ENCODE peak calls at places on chromosomes 7 and 10, in six cellular contexts. V, U, X, B, D and M are unnamed samples.

GRCh38 chr10:45181483-45181882 is 133.9 kb downstream of the OR13A1 start:
- DNase-seq in V (no peak), U (peak; percentile 42), X (no peak), B (peak; percentile 11), D (no peak), M (no peak)

GRCh38 chr7:26658080-26658697 is 206.2 kb downstream of the SKAP2 start:
- DNase-seq in V (no peak), U (no peak), X (no peak), B (no peak), D (no peak), M (no peak)

GRCh38 chr10:125911990-125912389 is 15.6 kb downstream of the FANK1 start:
- DNase-seq in V (no peak), U (no peak), X (no peak), B (no peak), D (no peak), M (no peak)

GRCh38 chr7:75611557-75612178 is 119.5 kb downstream of the SPDYE5 start:
- DNase-seq in V (no peak), U (peak; percentile 73), X (no peak), B (peak; percentile 86), D (no peak), M (no peak)

GRCh38 chr7:28724563-28724962 is 233.6 kb downstream of the TRIL start:
- DNase-seq in V (no peak), U (no peak), X (no peak), B (no peak), D (no peak), M (no peak)

GRCh38 chr10:63266337-63267327 is 133.5 kb downstream of the NRBF2 start:
- DNase-seq in V (peak; percentile 24), U (no peak), X (no peak), B (no peak), D (no peak), M (no peak)

GRCh38 chr7:15801041-15801440 is 114.6 kb upstream of the MEOX2 start:
- DNase-seq in V (no peak), U (no peak), X (no peak), B (no peak), D (no peak), M (no peak)

GRCh38 chr7:77354914-77355313 is 61.2 kb downstream of the GSAP start:
- DNase-seq in V (no peak), U (no peak), X (no peak), B (no peak), D (no peak), M (no peak)

GRCh38 chr7:107118109-107118900 is 50.5 kb upstream of the HBP1 start:
- DNase-seq in V (no peak), U (no peak), X (no peak), B (no peak), D (no peak), M (no peak)

GRCh38 chr7:116859323-116859722 is 3.1 kb upstream of the CAPZA2 start:
- DNase-seq in V (no peak), U (no peak), X (no peak), B (no peak), D (peak; percentile 26), M (no peak)

GRCh38 chr10:112182808-112183328 is 697 bp downstream of the GPAM start:
- DNase-seq in V (no peak), U (no peak), X (no peak), B (no peak), D (no peak), M (no peak)

GRCh38 chr10:103231047-103231551 is 14.6 kb upstream of the RPEL1 start:
- DNase-seq in V (peak; percentile 97), U (no peak), X (peak; percentile 49), B (peak; percentile 22), D (peak; percentile 91), M (no peak)

GRCh38 chr7:115707684-115708341 is 322.8 kb downstream of the TFEC start:
- DNase-seq in V (no peak), U (no peak), X (no peak), B (no peak), D (no peak), M (no peak)

GRCh38 chr10:93080350-93081046 is 6.8 kb downstream of the CYP26A1 start:
- DNase-seq in V (no peak), U (no peak), X (peak; percentile 18), B (peak; percentile 34), D (no peak), M (peak; percentile 70)

GRCh38 chr7:913736-914520 is 37.6 kb downstream of the GET4 start:
- DNase-seq in V (no peak), U (no peak), X (no peak), B (no peak), D (no peak), M (no peak)

GRCh38 chr10:133327651-133328357 is 8.9 kb downstream of the CALY start:
- DNase-seq in V (no peak), U (no peak), X (no peak), B (no peak), D (no peak), M (no peak)

GRCh38 chr7:141511370-141512335 is 39.6 kb upstream of the AGK start:
- DNase-seq in V (no peak), U (peak; percentile 24), X (no peak), B (peak; percentile 4), D (no peak), M (peak; percentile 67)

GRCh38 chr7:114026486-114027089 is 107.8 kb upstream of the PPP1R3A start:
- DNase-seq in V (peak; percentile 42), U (no peak), X (peak; percentile 45), B (peak; percentile 18), D (peak; percentile 24), M (no peak)

GRCh38 chr7:44814956-44815355 is 18.5 kb downstream of the PPIA start:
- DNase-seq in V (no peak), U (no peak), X (no peak), B (no peak), D (no peak), M (no peak)

GRCh38 chr10:104328916-104329710 is 9.2 kb downstream of the ITPRIP start:
- DNase-seq in V (peak; percentile 98), U (peak; percentile 79), X (peak; percentile 94), B (peak; percentile 77), D (no peak), M (no peak)

GRCh38 chr7:129778770-129779601 is 167.5 kb downstream of the NRF1 start:
- DNase-seq in V (no peak), U (no peak), X (no peak), B (no peak), D (no peak), M (no peak)

DNA sequence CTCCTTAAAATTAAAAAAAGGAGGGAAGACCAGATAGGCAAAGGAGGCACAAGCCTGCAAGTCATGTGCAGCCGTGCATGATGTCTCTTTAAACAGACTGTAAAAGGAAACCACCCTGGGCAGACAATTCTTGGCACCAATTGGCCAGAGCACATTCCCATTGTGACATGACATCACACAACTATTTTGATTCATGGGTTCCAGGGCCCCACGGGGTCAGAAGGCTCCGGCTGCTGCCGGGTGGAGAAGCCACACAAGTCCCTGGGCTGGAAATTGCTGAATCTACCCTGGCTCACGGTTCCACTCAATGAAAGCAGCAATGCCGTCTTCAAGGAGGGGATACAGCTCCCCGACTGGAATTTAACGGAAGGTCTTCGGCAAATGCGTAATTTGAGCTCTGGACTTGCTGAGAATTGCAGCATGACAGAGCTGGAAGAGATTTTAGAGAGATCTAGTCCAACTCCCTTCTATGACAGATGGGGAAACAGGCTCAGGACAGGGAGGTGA is 140.5 kb downstream of the PRKAG2 start:
- DNase-seq in V (peak; percentile 97), U (peak; percentile 80), X (peak; percentile 65), B (peak; percentile 84), D (peak; percentile 92), M (peak; percentile 82)
- TF ChIP-seq CTCF in V (no peak), U (peak; percentile 20), X (peak; percentile 14), B (peak; percentile 31), D (peak; percentile 56), M (no peak)

GRCh38 chr10:113385021-113385975 is 167.6 kb upstream of the HABP2 start:
- DNase-seq in V (peak; percentile 51), U (peak; percentile 85), X (peak; percentile 85), B (peak; percentile 87), D (peak; percentile 63), M (peak; percentile 75)
- TF ChIP-seq CTCF in V (peak; percentile 91), U (peak; percentile 84), X (peak; percentile 95), B (peak; percentile 94), D (peak; percentile 89), M (peak; percentile 92)

GRCh38 chr10:6176691-6177231 is 26.0 kb upstream of the PFKFB3 start:
- DNase-seq in V (no peak), U (no peak), X (no peak), B (no peak), D (no peak), M (no peak)
- TF ChIP-seq CTCF in V (no peak), U (no peak), X (no peak), B (no peak), D (no peak), M (no peak)

DNA sequence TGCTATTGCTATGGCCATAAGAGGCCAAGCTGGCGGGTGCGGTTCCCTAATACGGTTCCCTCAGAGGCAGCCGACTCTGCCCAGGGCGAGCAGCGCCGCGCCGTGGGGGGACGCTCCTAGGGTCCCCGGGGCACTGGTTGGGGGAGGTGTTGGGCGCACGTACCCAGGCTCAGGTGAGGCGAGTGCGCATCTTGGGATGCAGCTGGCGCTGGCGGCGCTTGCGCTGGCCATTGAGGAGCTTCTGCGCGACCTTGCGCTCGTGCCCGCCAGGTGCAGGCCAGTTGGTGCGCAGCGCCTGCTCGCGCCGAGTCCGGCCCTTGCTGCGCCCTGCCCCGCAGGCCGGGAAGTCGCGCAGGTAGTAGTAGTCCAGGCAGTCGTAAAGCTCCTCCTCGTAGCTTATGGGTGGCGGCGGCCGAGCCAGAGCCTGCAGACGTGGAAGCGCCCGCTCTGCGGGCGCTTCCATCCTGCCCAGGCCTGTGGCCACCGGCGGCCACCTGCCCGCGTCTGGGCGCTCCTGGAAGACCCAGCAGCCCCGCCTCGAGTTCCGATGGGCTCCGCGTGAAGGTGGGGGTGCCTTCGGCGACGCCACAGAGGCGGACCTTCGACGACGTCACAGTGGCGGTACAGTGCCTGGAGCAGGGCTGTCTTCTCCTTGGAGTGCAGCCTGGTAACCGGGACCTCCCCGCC is at the start of gene NUPR2:
- DNase-seq in V (no peak), U (no peak), X (no peak), B (no peak), D (no peak), M (no peak)
- TF ChIP-seq CTCF in V (no peak), U (no peak), X (no peak), B (no peak), D (no peak), M (no peak)